ENCODE peak calls at places on chromosomes 4 and X, in ten cellular contexts. One of them, this sample, is unnamed.

GRCh38 chrX:3651272-3651671 is 62.2 kb downstream of the PRKX start:
- DNase-seq in posterior cingulate gyrus: no peak
- DNase-seq in iris pigment epithelial cell: peak; percentile 43
- DNase-seq in left lung: no peak
- DNase-seq in Calu3: no peak
- DNase-seq in amniotic stem cell: no peak
- DNase-seq in stimulated activated CD8-positive, alpha-beta memory T cell treated with anti-CD3 and anti-CD28 coated beads, Interleukin-15, amount 100 ng/mL, for 48 hours: no peak
- DNase-seq in brain pericyte: peak; percentile 3
- DNase-seq in NB4: peak; percentile 29
- DNase-seq in stomach: no peak
- DNase-seq in this sample: peak; percentile 9

GRCh38 chrX:65866146-65866545 is 173.7 kb downstream of the VSIG4 start:
- DNase-seq in NB4: no peak
- DNase-seq in Calu3: no peak
- DNase-seq in posterior cingulate gyrus: no peak
- DNase-seq in amniotic stem cell: no peak
- DNase-seq in stomach: no peak
- DNase-seq in left lung: no peak
- DNase-seq in stimulated activated CD8-positive, alpha-beta memory T cell treated with anti-CD3 and anti-CD28 coated beads, Interleukin-15, amount 100 ng/mL, for 48 hours: peak; percentile 27
- DNase-seq in iris pigment epithelial cell: no peak
- DNase-seq in brain pericyte: no peak
- DNase-seq in this sample: no peak

GRCh38 chrX:42678133-42678532 is 99.8 kb downstream of the PPP1R2C start:
- DNase-seq in stomach: peak; percentile 46
- DNase-seq in brain pericyte: no peak
- DNase-seq in Calu3: peak; percentile 3
- DNase-seq in NB4: no peak
- DNase-seq in stimulated activated CD8-positive, alpha-beta memory T cell treated with anti-CD3 and anti-CD28 coated beads, Interleukin-15, amount 100 ng/mL, for 48 hours: no peak
- DNase-seq in amniotic stem cell: no peak
- DNase-seq in posterior cingulate gyrus: no peak
- DNase-seq in iris pigment epithelial cell: peak; percentile 9
- DNase-seq in left lung: no peak
- DNase-seq in this sample: no peak

GRCh38 chrX:139831689-139832456 is 101.0 kb downstream of the ATP11C start:
- DNase-seq in Calu3: no peak
- DNase-seq in stomach: no peak
- DNase-seq in iris pigment epithelial cell: peak; percentile 51
- DNase-seq in NB4: peak; percentile 30
- DNase-seq in left lung: no peak
- DNase-seq in stimulated activated CD8-positive, alpha-beta memory T cell treated with anti-CD3 and anti-CD28 coated beads, Interleukin-15, amount 100 ng/mL, for 48 hours: no peak
- DNase-seq in posterior cingulate gyrus: no peak
- DNase-seq in amniotic stem cell: peak; percentile 0
- DNase-seq in brain pericyte: peak; percentile 6
- DNase-seq in this sample: peak; percentile 75

GRCh38 chr4:8171941-8172924 is 13.6 kb upstream of the ABLIM2 start:
- DNase-seq in Calu3: no peak
- DNase-seq in NB4: no peak
- DNase-seq in stomach: no peak
- DNase-seq in posterior cingulate gyrus: no peak
- DNase-seq in iris pigment epithelial cell: no peak
- DNase-seq in amniotic stem cell: no peak
- DNase-seq in brain pericyte: no peak
- DNase-seq in left lung: no peak
- DNase-seq in stimulated activated CD8-positive, alpha-beta memory T cell treated with anti-CD3 and anti-CD28 coated beads, Interleukin-15, amount 100 ng/mL, for 48 hours: peak; percentile 20
- DNase-seq in this sample: no peak

GRCh38 chrX:63765692-63766091 is 19.3 kb downstream of the ARHGEF9 start:
- DNase-seq in left lung: no peak
- DNase-seq in NB4: no peak
- DNase-seq in posterior cingulate gyrus: no peak
- DNase-seq in brain pericyte: no peak
- DNase-seq in Calu3: no peak
- DNase-seq in amniotic stem cell: no peak
- DNase-seq in stimulated activated CD8-positive, alpha-beta memory T cell treated with anti-CD3 and anti-CD28 coated beads, Interleukin-15, amount 100 ng/mL, for 48 hours: no peak
- DNase-seq in iris pigment epithelial cell: no peak
- DNase-seq in stomach: no peak
- DNase-seq in this sample: no peak

GRCh38 chrX:136166221-136166855 is 19.0 kb downstream of the FHL1 start:
- DNase-seq in left lung: no peak
- DNase-seq in stimulated activated CD8-positive, alpha-beta memory T cell treated with anti-CD3 and anti-CD28 coated beads, Interleukin-15, amount 100 ng/mL, for 48 hours: no peak
- DNase-seq in brain pericyte: no peak
- DNase-seq in Calu3: peak; percentile 9
- DNase-seq in posterior cingulate gyrus: no peak
- DNase-seq in NB4: peak; percentile 27
- DNase-seq in stomach: no peak
- DNase-seq in iris pigment epithelial cell: peak; percentile 58
- DNase-seq in amniotic stem cell: peak; percentile 14
- DNase-seq in this sample: peak; percentile 48

GRCh38 chr4:54659213-54660144 is 1.7 kb downstream of the KIT start:
- DNase-seq in posterior cingulate gyrus: no peak
- DNase-seq in NB4: peak; percentile 41
- DNase-seq in amniotic stem cell: no peak
- DNase-seq in brain pericyte: no peak
- DNase-seq in iris pigment epithelial cell: peak; percentile 28
- DNase-seq in left lung: no peak
- DNase-seq in Calu3: peak; percentile 8
- DNase-seq in stomach: peak; percentile 42
- DNase-seq in stimulated activated CD8-positive, alpha-beta memory T cell treated with anti-CD3 and anti-CD28 coated beads, Interleukin-15, amount 100 ng/mL, for 48 hours: no peak
- DNase-seq in this sample: no peak

GRCh38 chr4:9933184-9933583 is 88.1 kb downstream of the SLC2A9 start:
- DNase-seq in brain pericyte: no peak
- DNase-seq in NB4: no peak
- DNase-seq in posterior cingulate gyrus: no peak
- DNase-seq in amniotic stem cell: no peak
- DNase-seq in iris pigment epithelial cell: no peak
- DNase-seq in left lung: no peak
- DNase-seq in Calu3: no peak
- DNase-seq in stimulated activated CD8-positive, alpha-beta memory T cell treated with anti-CD3 and anti-CD28 coated beads, Interleukin-15, amount 100 ng/mL, for 48 hours: no peak
- DNase-seq in stomach: no peak
- DNase-seq in this sample: no peak

This sample was measured in HCEC 1CT.